ENCODE peak calls at places on chromosomes 16 and 17, in six cellular contexts. One of them, this sample, is unnamed.
A peak's percentile ranks its signal among the peaks of the same experiment; 100 is the strongest.

GRCh38 chr17:3685174-3685812 is 10.7 kb downstream of the P2RX5 start:
- DNase-seq in heart right ventricle: no peak
- DNase-seq in stimulated activated CD4-positive, alpha-beta T cell treated with anti-CD3 and anti-CD28 coated beads, Interleukin-1b, Interleukin-23, amount 100 ng/mL, for 24 hours: no peak
- DNase-seq in T-helper 22 cell: no peak
- DNase-seq in A549: no peak
- DNase-seq in cardiac fibroblast: no peak
- DNase-seq in this sample: no peak

GRCh38 chr16:27636453-27637200 is 86.7 kb downstream of the KATNIP start:
- DNase-seq in A549: no peak
- DNase-seq in T-helper 22 cell: no peak
- DNase-seq in cardiac fibroblast: no peak
- DNase-seq in heart right ventricle: no peak
- DNase-seq in stimulated activated CD4-positive, alpha-beta T cell treated with anti-CD3 and anti-CD28 coated beads, Interleukin-1b, Interleukin-23, amount 100 ng/mL, for 24 hours: no peak
- DNase-seq in this sample: no peak

GRCh38 chr16:71526111-71526998 is at the start of gene CHST4:
- DNase-seq in A549: peak; percentile 24
- DNase-seq in cardiac fibroblast: peak; percentile 58
- DNase-seq in T-helper 22 cell: no peak
- DNase-seq in heart right ventricle: no peak
- DNase-seq in stimulated activated CD4-positive, alpha-beta T cell treated with anti-CD3 and anti-CD28 coated beads, Interleukin-1b, Interleukin-23, amount 100 ng/mL, for 24 hours: no peak
- DNase-seq in this sample: peak; percentile 24

GRCh38 chr17:80028030-80028429 is 7.6 kb downstream of the TBC1D16 start:
- DNase-seq in A549: no peak
- DNase-seq in cardiac fibroblast: no peak
- DNase-seq in T-helper 22 cell: no peak
- DNase-seq in stimulated activated CD4-positive, alpha-beta T cell treated with anti-CD3 and anti-CD28 coated beads, Interleukin-1b, Interleukin-23, amount 100 ng/mL, for 24 hours: no peak
- DNase-seq in heart right ventricle: no peak
- DNase-seq in this sample: no peak

GRCh38 chr17:61393904-61394629 is 5.6 kb upstream of the TBX2 start:
- DNase-seq in T-helper 22 cell: no peak
- DNase-seq in A549: no peak
- DNase-seq in heart right ventricle: no peak
- DNase-seq in cardiac fibroblast: peak; percentile 36
- DNase-seq in stimulated activated CD4-positive, alpha-beta T cell treated with anti-CD3 and anti-CD28 coated beads, Interleukin-1b, Interleukin-23, amount 100 ng/mL, for 24 hours: no peak
- DNase-seq in this sample: no peak

GRCh38 chr17:58302919-58303551 is 22.3 kb upstream of the MPO start:
- DNase-seq in T-helper 22 cell: no peak
- DNase-seq in stimulated activated CD4-positive, alpha-beta T cell treated with anti-CD3 and anti-CD28 coated beads, Interleukin-1b, Interleukin-23, amount 100 ng/mL, for 24 hours: no peak
- DNase-seq in A549: no peak
- DNase-seq in cardiac fibroblast: no peak
- DNase-seq in heart right ventricle: no peak
- DNase-seq in this sample: peak; percentile 8

GRCh38 chr17:39661044-39661406 is 4.1 kb upstream of the TCAP start:
- DNase-seq in A549: no peak
- DNase-seq in stimulated activated CD4-positive, alpha-beta T cell treated with anti-CD3 and anti-CD28 coated beads, Interleukin-1b, Interleukin-23, amount 100 ng/mL, for 24 hours: no peak
- DNase-seq in heart right ventricle: peak; percentile 60
- DNase-seq in cardiac fibroblast: no peak
- DNase-seq in T-helper 22 cell: no peak
- DNase-seq in this sample: no peak

GRCh38 chr17:64920026-64920418 is 744 bp upstream of the LRRC37A3 start:
- DNase-seq in stimulated activated CD4-positive, alpha-beta T cell treated with anti-CD3 and anti-CD28 coated beads, Interleukin-1b, Interleukin-23, amount 100 ng/mL, for 24 hours: no peak
- DNase-seq in T-helper 22 cell: no peak
- DNase-seq in heart right ventricle: no peak
- DNase-seq in cardiac fibroblast: peak; percentile 11
- DNase-seq in A549: peak; percentile 35
- DNase-seq in this sample: peak; percentile 48

GRCh38 chr17:49567871-49568694 is 7.6 kb upstream of the NXPH3 start:
- DNase-seq in heart right ventricle: peak; percentile 91
- DNase-seq in cardiac fibroblast: peak; percentile 82
- DNase-seq in A549: peak; percentile 92
- DNase-seq in T-helper 22 cell: peak; percentile 56
- DNase-seq in stimulated activated CD4-positive, alpha-beta T cell treated with anti-CD3 and anti-CD28 coated beads, Interleukin-1b, Interleukin-23, amount 100 ng/mL, for 24 hours: peak; percentile 79
- DNase-seq in this sample: peak; percentile 90

GRCh38 chr16:72072514-72073342 is 9.7 kb downstream of the HPR start:
- DNase-seq in heart right ventricle: no peak
- DNase-seq in A549: no peak
- DNase-seq in cardiac fibroblast: peak; percentile 85
- DNase-seq in T-helper 22 cell: no peak
- DNase-seq in stimulated activated CD4-positive, alpha-beta T cell treated with anti-CD3 and anti-CD28 coated beads, Interleukin-1b, Interleukin-23, amount 100 ng/mL, for 24 hours: no peak
- DNase-seq in this sample: no peak

GRCh38 chr17:13837417-13837816 is 231.9 kb upstream of the COX10 start:
- DNase-seq in T-helper 22 cell: no peak
- DNase-seq in heart right ventricle: no peak
- DNase-seq in stimulated activated CD4-positive, alpha-beta T cell treated with anti-CD3 and anti-CD28 coated beads, Interleukin-1b, Interleukin-23, amount 100 ng/mL, for 24 hours: no peak
- DNase-seq in A549: no peak
- DNase-seq in cardiac fibroblast: no peak
- DNase-seq in this sample: no peak

GRCh38 chr16:75421820-75422126 is 11.5 kb downstream of the CFDP1 start:
- DNase-seq in A549: no peak
- DNase-seq in heart right ventricle: no peak
- DNase-seq in stimulated activated CD4-positive, alpha-beta T cell treated with anti-CD3 and anti-CD28 coated beads, Interleukin-1b, Interleukin-23, amount 100 ng/mL, for 24 hours: no peak
- DNase-seq in cardiac fibroblast: no peak
- DNase-seq in T-helper 22 cell: no peak
- DNase-seq in this sample: no peak

GRCh38 chr16:73565263-73565662 is 517.3 kb upstream of the ZFHX3 start:
- DNase-seq in cardiac fibroblast: no peak
- DNase-seq in stimulated activated CD4-positive, alpha-beta T cell treated with anti-CD3 and anti-CD28 coated beads, Interleukin-1b, Interleukin-23, amount 100 ng/mL, for 24 hours: no peak
- DNase-seq in heart right ventricle: no peak
- DNase-seq in A549: peak; percentile 19
- DNase-seq in T-helper 22 cell: no peak
- DNase-seq in this sample: no peak

GRCh38 chr17:72598705-72599104 is 477.9 kb downstream of the SOX9 start:
- DNase-seq in stimulated activated CD4-positive, alpha-beta T cell treated with anti-CD3 and anti-CD28 coated beads, Interleukin-1b, Interleukin-23, amount 100 ng/mL, for 24 hours: no peak
- DNase-seq in cardiac fibroblast: no peak
- DNase-seq in T-helper 22 cell: no peak
- DNase-seq in A549: no peak
- DNase-seq in heart right ventricle: no peak
- DNase-seq in this sample: no peak

GRCh38 chr16:47519037-47519436 is 57.9 kb downstream of the PHKB start:
- DNase-seq in heart right ventricle: no peak
- DNase-seq in A549: no peak
- DNase-seq in cardiac fibroblast: no peak
- DNase-seq in stimulated activated CD4-positive, alpha-beta T cell treated with anti-CD3 and anti-CD28 coated beads, Interleukin-1b, Interleukin-23, amount 100 ng/mL, for 24 hours: no peak
- DNase-seq in T-helper 22 cell: no peak
- DNase-seq in this sample: no peak

GRCh38 chr17:65783845-65784334 is 222.4 kb upstream of the AXIN2 start:
- DNase-seq in heart right ventricle: no peak
- DNase-seq in T-helper 22 cell: no peak
- DNase-seq in cardiac fibroblast: peak; percentile 91
- DNase-seq in stimulated activated CD4-positive, alpha-beta T cell treated with anti-CD3 and anti-CD28 coated beads, Interleukin-1b, Interleukin-23, amount 100 ng/mL, for 24 hours: no peak
- DNase-seq in A549: peak; percentile 89
- DNase-seq in this sample: peak; percentile 53

GRCh38 chr16:25109643-25110042 is 1.9 kb upstream of the LCMT1 start:
- DNase-seq in T-helper 22 cell: no peak
- DNase-seq in cardiac fibroblast: peak; percentile 91
- DNase-seq in A549: peak; percentile 91
- DNase-seq in heart right ventricle: no peak
- DNase-seq in stimulated activated CD4-positive, alpha-beta T cell treated with anti-CD3 and anti-CD28 coated beads, Interleukin-1b, Interleukin-23, amount 100 ng/mL, for 24 hours: no peak
- DNase-seq in this sample: peak; percentile 60

GRCh38 chr17:54760836-54761235 is 139.8 kb upstream of the TOM1L1 start:
- DNase-seq in cardiac fibroblast: no peak
- DNase-seq in heart right ventricle: no peak
- DNase-seq in T-helper 22 cell: no peak
- DNase-seq in A549: no peak
- DNase-seq in stimulated activated CD4-positive, alpha-beta T cell treated with anti-CD3 and anti-CD28 coated beads, Interleukin-1b, Interleukin-23, amount 100 ng/mL, for 24 hours: no peak
- DNase-seq in this sample: no peak

GRCh38 chr17:17785407-17785806 is 51.4 kb downstream of the SREBF1 start:
- DNase-seq in stimulated activated CD4-positive, alpha-beta T cell treated with anti-CD3 and anti-CD28 coated beads, Interleukin-1b, Interleukin-23, amount 100 ng/mL, for 24 hours: no peak
- DNase-seq in T-helper 22 cell: no peak
- DNase-seq in heart right ventricle: no peak
- DNase-seq in cardiac fibroblast: no peak
- DNase-seq in A549: no peak
- DNase-seq in this sample: no peak

GRCh38 chr17:38746004-38746892 is 1.9 kb downstream of the PCGF2 start:
- DNase-seq in A549: no peak
- DNase-seq in stimulated activated CD4-positive, alpha-beta T cell treated with anti-CD3 and anti-CD28 coated beads, Interleukin-1b, Interleukin-23, amount 100 ng/mL, for 24 hours: no peak
- DNase-seq in heart right ventricle: no peak
- DNase-seq in cardiac fibroblast: no peak
- DNase-seq in T-helper 22 cell: no peak
- DNase-seq in this sample: no peak

This sample was measured in uterus.